ENCODE peak calls at places on chromosomes 13 and 19, in five cellular contexts. C is AG08396, D is ecto neural progenitor cell, B is GM23248, L is NCI-H1092. Z is an unnamed sample.

GRCh38 chr19:33750587-33751385 is 45.9 kb upstream of the KCTD15 start:
- DNase-seq in D (no peak), C (no peak), B (no peak), L (peak; percentile 45), Z (no peak)

GRCh38 chr13:49731766-49732165 is 40.5 kb upstream of the EBPL start:
- DNase-seq in D (no peak), C (peak; percentile 32), L (no peak), B (peak; percentile 89), Z (no peak)

GRCh38 chr13:37531054-37531453 is 67.5 kb downstream of the POSTN start:
- DNase-seq in L (no peak), C (no peak), B (peak; percentile 52), D (no peak), Z (no peak)

GRCh38 chr19:18385675-18386542 is at the start of gene GDF15:
- DNase-seq in L (no peak), B (peak; percentile 78), D (peak; percentile 83), C (peak; percentile 85), Z (no peak)

GRCh38 chr13:99303863-99304521 is 3.2 kb downstream of the GPR183 start:
- DNase-seq in D (no peak), C (no peak), B (no peak), L (no peak), Z (no peak)

GRCh38 chr19:6744381-6745288 is 5.2 kb downstream of the TRIP10 start:
- DNase-seq in D (no peak), L (no peak), B (peak; percentile 92), C (peak; percentile 95), Z (no peak)

GRCh38 chr13:79405501-79405830 is 589 bp downstream of the RBM26 start:
- DNase-seq in D (no peak), L (peak; percentile 34), B (peak; percentile 75), C (no peak), Z (no peak)

GRCh38 chr19:3227054-3227626 is 2.7 kb downstream of the CELF5 start:
- DNase-seq in C (peak; percentile 26), L (no peak), B (no peak), D (no peak), Z (no peak)

GRCh38 chr13:108551674-108552073 is 77.7 kb upstream of the MYO16 start:
- DNase-seq in D (no peak), C (no peak), L (no peak), B (no peak), Z (no peak)

GRCh38 chr13:112481458-112481857 is 105.3 kb downstream of the SPACA7 start:
- DNase-seq in L (no peak), B (no peak), D (no peak), C (no peak), Z (no peak)

GRCh38 chr13:74136089-74136658 is 2.0 kb upstream of the KLF12 start:
- DNase-seq in B (peak; percentile 75), D (peak; percentile 68), L (no peak), C (peak; percentile 32), Z (no peak)

GRCh38 chr19:912181-913079 is 589 bp downstream of the R3HDM4 start:
- DNase-seq in B (peak; percentile 24), D (no peak), C (no peak), L (no peak), Z (no peak)

GRCh38 chr13:28185256-28185655 is 46.9 kb downstream of the PAN3 start:
- DNase-seq in D (no peak), L (no peak), B (no peak), C (no peak), Z (no peak)

GRCh38 chr13:100872761-100873160 is 198.2 kb upstream of the TMTC4 start:
- DNase-seq in C (no peak), B (no peak), D (no peak), L (no peak), Z (no peak)

GRCh38 chr19:45497791-45498190 is 452 bp upstream of the PPM1N start:
- DNase-seq in D (no peak), B (no peak), C (no peak), L (no peak), Z (no peak)

GRCh38 chr19:23065306-23065705 is 51.5 kb upstream of the ZNF730 start:
- DNase-seq in L (no peak), D (no peak), B (no peak), C (no peak), Z (no peak)

GRCh38 chr19:18809149-18809978 is 18.3 kb upstream of the COMP start:
- DNase-seq in B (peak; percentile 92), D (no peak), C (no peak), L (no peak), Z (no peak)

GRCh38 chr13:101291647-101292515 is 124.4 kb downstream of the NALCN start:
- DNase-seq in L (no peak), B (no peak), C (no peak), D (no peak), Z (no peak)

GRCh38 chr13:64534302-64534701 is 2695.8 kb downstream of the PCDH9 start:
- DNase-seq in L (no peak), D (no peak), B (no peak), C (no peak), Z (no peak)

Z was measured in neuronal stem cell.